ENCODE peak calls at places on chromosomes 7 and 10, in six cellular contexts. W, U, T, I, V and M are unnamed samples.

GRCh38 chr10:11138634-11139033 is 121.0 kb downstream of the CELF2 start:
- DNase-seq in W (no peak), U (no peak), T (no peak), I (no peak), V (no peak), M (no peak)

GRCh38 chr7:5672468-5672867 is 109.0 kb downstream of the RNF216 start:
- DNase-seq in W (no peak), U (no peak), T (no peak), I (no peak), V (no peak), M (no peak)

GRCh38 chr7:45033931-45034290 is 33.9 kb downstream of the CCM2 start:
- DNase-seq in W (peak), U (no peak), T (peak), I (no peak), V (no peak), M (peak)

GRCh38 chr10:116669832-116670644 is 49.3 kb downstream of the PNLIPRP2 start:
- DNase-seq in W (no peak), U (no peak), T (no peak), I (no peak), V (no peak), M (no peak)

GRCh38 chr10:29969255-29970011 is 90.0 kb downstream of the JCAD start:
- DNase-seq in W (no peak), U (no peak), T (no peak), I (no peak), V (no peak), M (no peak)

GRCh38 chr10:117175901-117176534 is 21.3 kb upstream of the KCNK18 start:
- DNase-seq in W (peak), U (peak), T (peak), I (peak), V (peak), M (peak)

GRCh38 chr7:31874631-31875374 is 187.8 kb downstream of the PPP1R17 start:
- DNase-seq in W (no peak), U (no peak), T (no peak), I (no peak), V (no peak), M (no peak)

GRCh38 chr10:91541481-91541880 is 91.4 kb downstream of the PPP1R3C start:
- DNase-seq in W (peak), U (no peak), T (no peak), I (no peak), V (no peak), M (no peak)

GRCh38 chr7:96837583-96837982 is 127.9 kb upstream of the SEM1 start:
- DNase-seq in W (no peak), U (no peak), T (no peak), I (no peak), V (peak), M (no peak)

GRCh38 chr10:69498711-69499471 is 47.6 kb downstream of the TSPAN15 start:
- DNase-seq in W (no peak), U (no peak), T (no peak), I (no peak), V (no peak), M (peak)

GRCh38 chr10:14583252-14583651 is 191.4 kb downstream of the FAM107B start:
- DNase-seq in W (no peak), U (no peak), T (no peak), I (no peak), V (no peak), M (no peak)

GRCh38 chr10:50063100-50063499 is 4.7 kb upstream of the WASHC2A start:
- DNase-seq in W (no peak), U (no peak), T (no peak), I (no peak), V (no peak), M (no peak)

GRCh38 chr10:129755075-129756020 is 208.7 kb downstream of the EBF3 start:
- DNase-seq in W (no peak), U (no peak), T (peak), I (no peak), V (no peak), M (no peak)

GRCh38 chr7:5390918-5391317 is 32.7 kb downstream of the TNRC18 start:
- DNase-seq in W (no peak), U (no peak), T (no peak), I (no peak), V (no peak), M (no peak)

GRCh38 chr10:62234284-62234605 is 34.4 kb downstream of the RTKN2 start:
- DNase-seq in W (no peak), U (no peak), T (no peak), I (no peak), V (no peak), M (no peak)

GRCh38 chr10:95988702-95989101 is 54.7 kb upstream of the CCNJ start:
- DNase-seq in W (no peak), U (no peak), T (no peak), I (no peak), V (no peak), M (no peak)